ENCODE peak calls at places on chromosomes 3 and 15, in five cellular contexts. R is skeletal muscle cell, N is ACHN, C is astrocyte of the cerebellum, X is sigmoid colon. A is an unnamed sample.

GRCh38 chr15:66756220-66756769 is 54.3 kb downstream of the SMAD6 start:
- DNase-seq in R (no peak), N (no peak), C (no peak), X (peak), A (no peak)

GRCh38 chr15:43293402-43293801 is 26.7 kb upstream of the TGM5 start:
- DNase-seq in R (no peak), N (no peak), C (no peak), X (no peak), A (no peak)

GRCh38 chr3:125051205-125051604 is 4.6 kb downstream of the HEG1 start:
- DNase-seq in R (no peak), N (no peak), C (no peak), X (no peak), A (no peak)

GRCh38 chr3:49199244-49199899 is 28.0 kb downstream of the KLHDC8B start:
- DNase-seq in R (peak), N (no peak), C (peak), X (peak), A (no peak)

GRCh38 chr15:40721716-40722115 is 26.7 kb downstream of the RAD51 start:
- DNase-seq in R (no peak), N (no peak), C (no peak), X (no peak), A (no peak)

GRCh38 chr3:122183893-122184590 is 574 bp downstream of the CASR start:
- DNase-seq in R (no peak), N (no peak), C (no peak), X (no peak), A (no peak)

GRCh38 chr15:75648156-75649000 is 666 bp downstream of the SNX33 start:
- DNase-seq in R (no peak), N (no peak), C (no peak), X (peak), A (peak)

GRCh38 chr3:195154793-195155535 is 116.0 kb downstream of the XXYLT1 start:
- DNase-seq in R (peak), N (peak), C (peak), X (peak), A (peak)

GRCh38 chr3:165883866-165884478 is 46.7 kb upstream of the BCHE start:
- DNase-seq in R (no peak), N (peak), C (no peak), X (no peak), A (peak)

GRCh38 chr3:149717391-149718056 is 34.8 kb downstream of the COMMD2 start:
- DNase-seq in R (peak), N (peak), C (peak), X (peak), A (peak)

GRCh38 chr3:120419797-120420196 is 31.0 kb downstream of the FSTL1 start:
- DNase-seq in R (no peak), N (no peak), C (no peak), X (peak), A (no peak)

GRCh38 chr3:172359231-172359630 is 89.0 kb downstream of the GHSR start:
- DNase-seq in R (no peak), N (no peak), C (no peak), X (no peak), A (no peak)

GRCh38 chr15:61227269-61228024 is 1.7 kb downstream of the RORA start:
- DNase-seq in R (peak), N (peak), C (peak), X (peak), A (peak)

GRCh38 chr3:141963301-141963700 is 86.9 kb downstream of the ATP1B3 start:
- DNase-seq in R (no peak), N (no peak), C (no peak), X (no peak), A (no peak)

GRCh38 chr3:187969581-187969950 is 184.4 kb upstream of the LPP start:
- DNase-seq in R (no peak), N (no peak), C (no peak), X (no peak), A (no peak)

GRCh38 chr3:119613872-119614271 is 16.2 kb downstream of the PLA1A start:
- DNase-seq in R (no peak), N (no peak), C (no peak), X (no peak), A (no peak)

GRCh38 chr3:30305021-30305420 is 301.4 kb upstream of the TGFBR2 start:
- DNase-seq in R (no peak), N (no peak), C (no peak), X (no peak), A (no peak)

GRCh38 chr3:138862924-138863775 is 28.4 kb upstream of the PIK3CB start:
- DNase-seq in R (peak), N (peak), C (peak), X (no peak), A (peak)

GRCh38 chr3:179526989-179527391 is 35.7 kb upstream of the ACTL6A start:
- DNase-seq in R (peak), N (peak), C (peak), X (peak), A (peak)

GRCh38 chr3:122932251-122932967 is 95.2 kb downstream of the SEMA5B start:
- DNase-seq in R (no peak), N (no peak), C (no peak), X (no peak), A (peak)

GRCh38 chr3:102106421-102107097 is 257.2 kb downstream of the NFKBIZ start:
- DNase-seq in R (no peak), N (no peak), C (no peak), X (no peak), A (peak)

GRCh38 chr3:49161808-49162530 is 4.2 kb downstream of the CCDC71 start:
- DNase-seq in R (no peak), N (no peak), C (no peak), X (no peak), A (no peak)

GRCh38 chr3:75059120-75059519 is 444.7 kb upstream of the CNTN3 start:
- DNase-seq in R (no peak), N (no peak), C (no peak), X (no peak), A (no peak)

GRCh38 chr3:154779571-154779970 is 300.5 kb upstream of the MME start:
- DNase-seq in R (peak), N (no peak), C (peak), X (no peak), A (peak)

GRCh38 chr15:36899696-36900095 is 200.7 kb downstream of the MEIS2 start:
- DNase-seq in R (no peak), N (no peak), C (peak), X (no peak), A (no peak)

GRCh38 chr15:100033140-100033857 is 300.1 kb upstream of the LYSMD4 start:
- DNase-seq in R (no peak), N (no peak), C (no peak), X (no peak), A (peak)

GRCh38 chr3:52397676-52398399 is 47.1 kb downstream of the SEMA3G start:
- DNase-seq in R (no peak), N (no peak), C (no peak), X (no peak), A (no peak)

GRCh38 chr15:68420186-68420684 is 11.7 kb downstream of the ITGA11 start:
- DNase-seq in R (no peak), N (no peak), C (no peak), X (no peak), A (no peak)

GRCh38 chr3:62229201-62229600 is 144.1 kb downstream of the FEZF2 start:
- DNase-seq in R (no peak), N (no peak), C (peak), X (no peak), A (no peak)

GRCh38 chr3:22729981-22730380 is 473.1 kb upstream of the UBE2E2 start:
- DNase-seq in R (no peak), N (no peak), C (no peak), X (no peak), A (peak)